ENCODE peak calls at places on chromosomes 5 and 9, in four cellular contexts. C, A, S and F are unnamed samples. For H3K4me1, the result is how much of the 10 kb centered on the place peaks cover.

GRCh38 chr9:137383453-137384115 is 39.4 kb downstream of the EXD3 start:
- DNase-seq in A (no peak), C (peak), S (no peak), F (no peak)

GRCh38 chr9:134961331-134962064 is 43.8 kb upstream of the FCN1 start:
- DNase-seq in S (no peak), A (no peak), C (no peak), F (no peak)

GRCh38 chr9:79222483-79222882 is 349.3 kb upstream of the TLE4 start:
- DNase-seq in A (no peak), C (no peak), S (no peak), F (no peak)

GRCh38 chr9:122197882-122198281 is 30.9 kb downstream of the LHX6 start:
- DNase-seq in C (no peak), S (no peak), A (no peak), F (no peak)

GRCh38 chr5:116495786-116496185 is 78.8 kb downstream of the SEMA6A start:
- DNase-seq in C (no peak), S (no peak), A (no peak), F (no peak)

GRCh38 chr9:70553718-70554673 is 139.5 kb upstream of the KLF9 start:
- DNase-seq in C (peak), A (no peak), S (no peak), F (peak)

GRCh38 chr9:122562134-122562760 is 9.3 kb downstream of the OR1N2 start:
- DNase-seq in C (peak), S (no peak), A (no peak), F (peak)

GRCh38 chr9:14362175-14362574 is 48.2 kb upstream of the NFIB start:
- DNase-seq in S (no peak), A (peak), C (no peak), F (no peak)

GRCh38 chr5:38640012-38640395 is 83.6 kb upstream of the LIFR start:
- DNase-seq in S (no peak), A (peak), C (no peak), F (no peak)

GRCh38 chr9:79945495-79945894 is 373.7 kb downstream of the TLE4 start:
- DNase-seq in S (peak), A (no peak), C (no peak), F (no peak)

GRCh38 chr5:156920861-156921431 is 42.1 kb downstream of the TIMD4 start:
- DNase-seq in C (no peak), S (no peak), A (no peak), F (no peak)

GRCh38 chr9:24487946-24488345 is 57.8 kb downstream of the IZUMO3 start:
- DNase-seq in C (no peak), S (no peak), A (no peak), F (no peak)

GRCh38 chr5:67268233-67269011 is 71.8 kb upstream of the CD180 start:
- DNase-seq in S (peak), C (peak), A (peak), F (peak)

GRCh38 chr5:55692509-55692908 is 19.6 kb downstream of the SLC38A9 start:
- DNase-seq in A (no peak), C (no peak), S (no peak), F (no peak)

GRCh38 chr5:29077451-29077850 is 2039.1 kb upstream of the CDH9 start:
- DNase-seq in S (peak), C (no peak), A (no peak), F (no peak)

GRCh38 chr5:135349441-135349840 is 49.6 kb downstream of the MACROH2A1 start:
- DNase-seq in A (no peak), S (no peak), C (no peak), F (no peak)

GRCh38 chr9:131656356-131657030 is 83.4 kb downstream of the RAPGEF1 start:
- DNase-seq in A (no peak), C (no peak), S (no peak), F (no peak)

GRCh38 chr9:131657031-131657377 is 82.9 kb downstream of the RAPGEF1 start:
- DNase-seq in A (no peak), S (no peak), C (no peak), F (no peak)

GRCh38 chr9:131657456-131657855 is 82.4 kb downstream of the RAPGEF1 start:
- DNase-seq in S (peak), C (no peak), A (no peak), F (no peak)

GRCh38 chr9:131657890-131658752 is 81.8 kb downstream of the RAPGEF1 start:
- DNase-seq in A (peak), S (peak), C (no peak), F (no peak)

DNA sequence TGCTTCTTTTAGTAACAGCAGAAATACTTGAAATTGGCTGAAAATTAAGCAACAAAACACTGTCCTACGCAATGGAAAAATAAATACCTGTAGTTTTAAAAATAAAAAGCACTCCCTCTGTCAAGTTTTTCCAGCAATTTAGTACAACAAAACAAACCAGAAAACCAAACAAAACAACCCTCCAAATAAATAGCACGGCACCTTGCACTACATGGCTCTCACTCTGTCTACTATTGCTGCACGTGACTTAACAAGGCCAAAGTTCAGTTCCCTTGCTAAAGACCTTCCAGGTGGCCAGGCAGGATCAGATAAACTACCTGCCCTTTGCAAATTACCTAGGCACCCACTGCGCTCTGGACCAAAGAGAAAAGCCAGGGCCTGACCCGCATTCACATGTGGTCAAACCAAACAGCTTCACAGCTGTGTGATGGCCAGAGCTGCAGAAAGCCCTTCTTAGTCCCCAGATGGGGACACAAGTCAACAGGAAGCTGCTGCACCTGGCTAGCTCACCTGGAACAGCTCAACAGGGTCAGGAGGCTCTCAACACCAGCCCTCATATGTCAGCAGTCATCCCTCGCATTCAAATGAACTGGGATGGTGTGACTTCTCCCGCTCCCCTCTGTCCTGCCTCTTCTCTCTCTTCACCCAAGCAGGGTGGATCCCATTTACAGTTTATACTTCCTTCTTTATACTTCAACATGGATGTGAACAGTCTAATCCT is 84.9 kb downstream of the RAPGEF1 start:
- DNase-seq in A (no peak), C (no peak), S (no peak), F (no peak)
- H3K4me1 ChIP-seq in A (under half), C (under half), S (under half), F (under half)

GRCh38 chr9:113462781-113463286 is 693 bp upstream of the RGS3 start:
- DNase-seq in S (no peak), C (peak), A (no peak), F (no peak)
- TF ChIP-seq EZH2 in S (no peak), C (no peak), A (peak), F (no peak)

DNA sequence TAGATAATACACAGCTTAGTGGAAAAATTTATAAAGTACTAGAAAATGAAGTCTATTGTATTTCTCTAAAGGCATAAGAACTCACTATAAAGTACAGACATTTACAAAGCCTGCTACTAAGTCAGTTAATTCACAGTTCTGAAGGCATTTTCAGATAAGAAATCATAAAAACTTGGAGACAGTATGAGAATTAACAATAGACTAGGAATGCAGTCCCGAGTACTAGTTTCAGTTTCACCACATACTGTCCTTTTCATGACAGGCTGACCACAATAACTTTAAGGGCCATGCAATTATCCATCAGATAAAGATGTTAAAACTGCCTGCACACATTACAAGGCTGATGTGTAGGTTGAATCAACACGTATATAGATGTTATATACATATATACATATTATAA is 362.6 kb upstream of the SMC2 start:
- DNase-seq in C (no peak), A (no peak), S (no peak), F (no peak)
- H3K4me1 ChIP-seq in C (under half), A (under half), S (under half), F (under half)

GRCh38 chr5:174044451-174044850 is 1.1 kb upstream of the NSG2 start:
- DNase-seq in A (no peak), C (no peak), S (no peak), F (no peak)

GRCh38 chr5:174047472-174047871 is 2.0 kb downstream of the NSG2 start:
- DNase-seq in A (no peak), C (no peak), S (no peak), F (no peak)

GRCh38 chr5:174044855-174045254 is 651 bp upstream of the NSG2 start:
- DNase-seq in A (no peak), S (no peak), C (no peak), F (no peak)

GRCh38 chr5:174045470-174046025 is at the start of gene NSG2:
- DNase-seq in A (peak), S (peak), C (peak), F (peak)

DNA sequence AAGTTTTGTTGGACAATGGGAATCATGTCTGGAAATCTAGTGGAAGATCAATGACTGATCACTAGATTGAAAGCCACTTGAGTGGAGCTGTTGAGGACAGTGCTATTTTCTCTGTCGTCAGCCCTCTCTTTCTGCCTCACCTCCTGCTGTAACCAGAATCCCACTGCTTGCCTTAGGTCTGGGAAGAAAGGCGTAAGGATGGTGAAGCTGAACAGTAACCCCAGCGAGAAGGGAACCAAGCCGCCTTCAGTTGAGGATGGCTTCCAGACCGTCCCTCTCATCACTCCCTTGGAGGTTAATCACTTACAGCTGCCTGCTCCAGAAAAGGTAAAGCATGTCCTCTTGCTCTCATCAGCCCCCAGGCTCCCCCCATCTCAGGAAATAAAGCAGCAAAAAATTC is 1.1 kb downstream of the NSG2 start:
- DNase-seq in S (no peak), C (no peak), A (no peak), F (no peak)
- TF ChIP-seq EZH2 in S (no peak), C (no peak), A (no peak), F (no peak)

DNA sequence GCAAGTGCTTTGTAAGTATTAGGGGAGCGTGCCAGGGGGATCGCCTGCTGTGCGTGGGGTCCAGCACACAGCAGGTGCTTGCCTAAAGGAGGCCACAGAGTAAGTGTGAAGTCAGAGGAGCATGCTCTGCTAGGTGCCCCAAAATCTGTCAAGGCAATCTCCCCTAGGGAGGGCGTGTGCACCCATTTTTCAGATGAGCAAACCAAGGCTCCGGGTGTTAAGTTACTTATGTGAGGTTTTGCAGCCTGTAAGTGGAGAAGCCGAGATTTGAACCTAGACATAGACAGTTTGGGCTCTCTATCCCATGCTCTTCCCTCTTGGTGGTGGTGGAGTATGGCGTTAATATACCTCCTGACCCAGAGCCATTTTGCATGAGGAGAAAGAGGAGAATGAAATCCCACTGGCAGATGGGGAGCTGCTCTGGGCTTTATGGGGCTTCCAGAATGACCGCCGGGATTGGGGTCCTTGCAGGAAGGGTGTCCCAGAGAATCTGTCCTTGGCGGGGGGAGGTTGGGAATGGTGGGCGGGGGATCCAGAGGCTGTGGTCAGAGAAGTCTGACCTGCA is 14.1 kb downstream of the NDST1 start:
- DNase-seq in C (no peak), S (no peak), A (no peak), F (no peak)
- H3K4me1 ChIP-seq in C (under half), S (under half), A (under half), F (under half)

GRCh38 chr5:154476343-154477213 is 1.4 kb downstream of the HAND1 start:
- DNase-seq in A (no peak), C (peak), S (no peak), F (no peak)
- TF ChIP-seq EZH2 in A (peak), C (no peak), S (no peak), F (no peak)

DNA sequence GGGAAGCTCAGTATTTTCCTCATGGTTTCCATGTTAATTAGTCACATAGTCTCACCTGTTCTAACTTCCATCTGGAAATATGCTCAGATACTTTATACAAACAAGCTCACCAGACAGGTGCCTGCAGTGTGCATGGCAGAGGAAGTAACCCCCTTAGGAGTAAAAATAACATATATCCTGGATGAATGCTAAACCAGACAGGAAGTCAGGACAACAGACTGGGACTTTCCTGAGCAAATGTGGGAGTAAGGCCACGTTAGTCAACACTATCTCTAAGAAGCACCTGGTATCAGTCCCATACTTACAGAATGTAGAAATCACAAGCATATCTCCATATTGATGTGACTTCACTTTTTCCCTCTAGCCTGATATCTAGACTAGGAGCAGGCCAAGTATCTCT is 128.4 kb downstream of the SEC61B start:
- DNase-seq in C (no peak), S (no peak), A (no peak), F (no peak)
- H3K4me1 ChIP-seq in C (under half), S (under half), A (under half), F (under half)